ENCODE peak calls at places on chromosomes 3 and 15, in eight cellular contexts. One of them, this sample, is unnamed.

GRCh38 chr15:52427804-52428203 is 100.9 kb downstream of the MYO5A start:
- DNase-seq in sigmoid colon: no peak
- DNase-seq in stomach: no peak
- DNase-seq in body of pancreas: no peak
- DNase-seq in heart left ventricle: no peak
- DNase-seq in adrenal gland: peak; percentile 88
- DNase-seq in IMR-90: peak; percentile 86
- DNase-seq in endothelial cell of umbilical vein: no peak
- DNase-seq in this sample: no peak

GRCh38 chr15:47715856-47716445 is 1.4 kb upstream of the SEMA6D start:
- DNase-seq in sigmoid colon: no peak
- DNase-seq in IMR-90: peak; percentile 47
- DNase-seq in endothelial cell of umbilical vein: peak; percentile 89
- DNase-seq in body of pancreas: peak; percentile 37
- DNase-seq in heart left ventricle: no peak
- DNase-seq in adrenal gland: peak; percentile 16
- DNase-seq in stomach: no peak
- DNase-seq in this sample: no peak

GRCh38 chr3:116019254-116019763 is 396.0 kb downstream of the GAP43 start:
- DNase-seq in sigmoid colon: no peak
- DNase-seq in endothelial cell of umbilical vein: no peak
- DNase-seq in adrenal gland: no peak
- DNase-seq in stomach: no peak
- DNase-seq in heart left ventricle: no peak
- DNase-seq in body of pancreas: no peak
- DNase-seq in IMR-90: no peak
- DNase-seq in this sample: no peak

GRCh38 chr3:13010770-13011169 is 62.5 kb downstream of the IQSEC1 start:
- DNase-seq in IMR-90: no peak
- DNase-seq in adrenal gland: peak; percentile 10
- DNase-seq in endothelial cell of umbilical vein: no peak
- DNase-seq in stomach: no peak
- DNase-seq in body of pancreas: no peak
- DNase-seq in heart left ventricle: no peak
- DNase-seq in sigmoid colon: no peak
- DNase-seq in this sample: no peak

GRCh38 chr3:25265284-25265683 is 162.8 kb upstream of the RARB start:
- DNase-seq in sigmoid colon: no peak
- DNase-seq in endothelial cell of umbilical vein: no peak
- DNase-seq in adrenal gland: no peak
- DNase-seq in heart left ventricle: no peak
- DNase-seq in stomach: no peak
- DNase-seq in IMR-90: no peak
- DNase-seq in body of pancreas: no peak
- DNase-seq in this sample: no peak

GRCh38 chr3:192408007-192408655 is 319.2 kb downstream of the FGF12 start:
- DNase-seq in body of pancreas: no peak
- DNase-seq in adrenal gland: peak; percentile 59
- DNase-seq in heart left ventricle: peak; percentile 60
- DNase-seq in sigmoid colon: peak; percentile 64
- DNase-seq in stomach: no peak
- DNase-seq in endothelial cell of umbilical vein: peak; percentile 43
- DNase-seq in IMR-90: no peak
- DNase-seq in this sample: peak; percentile 54

GRCh38 chr3:70992131-70992530 is 591.4 kb downstream of the FOXP1 start:
- DNase-seq in stomach: no peak
- DNase-seq in sigmoid colon: no peak
- DNase-seq in heart left ventricle: no peak
- DNase-seq in body of pancreas: no peak
- DNase-seq in endothelial cell of umbilical vein: no peak
- DNase-seq in IMR-90: peak; percentile 83
- DNase-seq in adrenal gland: no peak
- DNase-seq in this sample: no peak

GRCh38 chr3:108552267-108553159 is 36.7 kb downstream of the CIP2A start:
- DNase-seq in endothelial cell of umbilical vein: peak; percentile 68
- DNase-seq in body of pancreas: no peak
- DNase-seq in adrenal gland: no peak
- DNase-seq in stomach: no peak
- DNase-seq in heart left ventricle: no peak
- DNase-seq in IMR-90: peak; percentile 56
- DNase-seq in sigmoid colon: no peak
- DNase-seq in this sample: no peak

GRCh38 chr3:12758025-12758830 is 831 bp downstream of the TMEM40 start:
- DNase-seq in endothelial cell of umbilical vein: peak; percentile 59
- DNase-seq in IMR-90: peak; percentile 67
- DNase-seq in body of pancreas: no peak
- DNase-seq in stomach: peak; percentile 29
- DNase-seq in adrenal gland: peak; percentile 57
- DNase-seq in sigmoid colon: peak; percentile 83
- DNase-seq in heart left ventricle: peak; percentile 69
- DNase-seq in this sample: no peak

GRCh38 chr3:30473374-30474051 is 132.9 kb upstream of the TGFBR2 start:
- DNase-seq in body of pancreas: no peak
- DNase-seq in IMR-90: peak; percentile 46
- DNase-seq in sigmoid colon: peak; percentile 84
- DNase-seq in heart left ventricle: no peak
- DNase-seq in adrenal gland: peak; percentile 33
- DNase-seq in endothelial cell of umbilical vein: no peak
- DNase-seq in stomach: no peak
- DNase-seq in this sample: no peak

GRCh38 chr15:30030350-30030749 is 52.4 kb upstream of the GOLGA8J start:
- DNase-seq in body of pancreas: no peak
- DNase-seq in endothelial cell of umbilical vein: no peak
- DNase-seq in IMR-90: no peak
- DNase-seq in adrenal gland: no peak
- DNase-seq in heart left ventricle: no peak
- DNase-seq in sigmoid colon: no peak
- DNase-seq in stomach: no peak
- DNase-seq in this sample: no peak

GRCh38 chr3:119219069-119219468 is 21.6 kb downstream of the B4GALT4 start:
- DNase-seq in sigmoid colon: no peak
- DNase-seq in endothelial cell of umbilical vein: no peak
- DNase-seq in adrenal gland: no peak
- DNase-seq in stomach: no peak
- DNase-seq in body of pancreas: no peak
- DNase-seq in IMR-90: no peak
- DNase-seq in heart left ventricle: no peak
- DNase-seq in this sample: no peak

GRCh38 chr15:64443747-64444621 is 16.4 kb upstream of the ZNF609 start:
- DNase-seq in heart left ventricle: no peak
- DNase-seq in stomach: no peak
- DNase-seq in IMR-90: peak; percentile 92
- DNase-seq in sigmoid colon: peak; percentile 9
- DNase-seq in adrenal gland: no peak
- DNase-seq in body of pancreas: peak; percentile 41
- DNase-seq in endothelial cell of umbilical vein: peak; percentile 93
- DNase-seq in this sample: no peak

GRCh38 chr3:126469479-126469878 is 6.2 kb downstream of the ZXDC start:
- DNase-seq in adrenal gland: peak; percentile 11
- DNase-seq in IMR-90: no peak
- DNase-seq in heart left ventricle: no peak
- DNase-seq in stomach: no peak
- DNase-seq in body of pancreas: peak; percentile 9
- DNase-seq in sigmoid colon: peak; percentile 32
- DNase-seq in endothelial cell of umbilical vein: no peak
- DNase-seq in this sample: peak; percentile 23

GRCh38 chr3:198108756-198109155 is 148.7 kb downstream of the LMLN start:
- DNase-seq in stomach: no peak
- DNase-seq in adrenal gland: no peak
- DNase-seq in body of pancreas: no peak
- DNase-seq in endothelial cell of umbilical vein: no peak
- DNase-seq in heart left ventricle: no peak
- DNase-seq in sigmoid colon: no peak
- DNase-seq in IMR-90: no peak
- DNase-seq in this sample: no peak

GRCh38 chr3:122298239-122298638 is 26.8 kb upstream of the CSTA start:
- DNase-seq in body of pancreas: no peak
- DNase-seq in adrenal gland: no peak
- DNase-seq in heart left ventricle: no peak
- DNase-seq in IMR-90: no peak
- DNase-seq in endothelial cell of umbilical vein: no peak
- DNase-seq in stomach: no peak
- DNase-seq in sigmoid colon: no peak
- DNase-seq in this sample: no peak

GRCh38 chr3:33064929-33065328 is 32.0 kb downstream of the GLB1 start:
- DNase-seq in heart left ventricle: no peak
- DNase-seq in IMR-90: no peak
- DNase-seq in endothelial cell of umbilical vein: no peak
- DNase-seq in sigmoid colon: no peak
- DNase-seq in stomach: no peak
- DNase-seq in adrenal gland: no peak
- DNase-seq in body of pancreas: no peak
- DNase-seq in this sample: no peak

GRCh38 chr3:54836876-54837275 is 91.0 kb downstream of the LRTM1 start:
- DNase-seq in stomach: no peak
- DNase-seq in IMR-90: no peak
- DNase-seq in sigmoid colon: no peak
- DNase-seq in endothelial cell of umbilical vein: no peak
- DNase-seq in body of pancreas: no peak
- DNase-seq in heart left ventricle: no peak
- DNase-seq in adrenal gland: no peak
- DNase-seq in this sample: no peak

GRCh38 chr15:85733415-85733814 is 61.3 kb downstream of the KLHL25 start:
- DNase-seq in body of pancreas: no peak
- DNase-seq in heart left ventricle: no peak
- DNase-seq in adrenal gland: no peak
- DNase-seq in IMR-90: no peak
- DNase-seq in sigmoid colon: no peak
- DNase-seq in endothelial cell of umbilical vein: no peak
- DNase-seq in stomach: no peak
- DNase-seq in this sample: no peak

GRCh38 chr15:63121382-63122001 is at the start of gene LACTB:
- DNase-seq in body of pancreas: peak; percentile 89
- DNase-seq in sigmoid colon: peak; percentile 93
- DNase-seq in endothelial cell of umbilical vein: peak; percentile 84
- DNase-seq in stomach: peak; percentile 89
- DNase-seq in adrenal gland: peak; percentile 92
- DNase-seq in IMR-90: peak; percentile 89
- DNase-seq in heart left ventricle: peak; percentile 94
- DNase-seq in this sample: peak; percentile 91
- TF ChIP-seq POLR2A in body of pancreas: peak; percentile 80
- TF ChIP-seq POLR2A in sigmoid colon: peak; percentile 36
- TF ChIP-seq POLR2A in endothelial cell of umbilical vein: peak; percentile 83
- TF ChIP-seq POLR2A in stomach: no peak
- TF ChIP-seq POLR2A in adrenal gland: peak; percentile 66
- TF ChIP-seq POLR2A in IMR-90: peak; percentile 86
- TF ChIP-seq POLR2A in heart left ventricle: no peak
- TF ChIP-seq POLR2A in this sample: peak; percentile 87

GRCh38 chr15:98855067-98855814 is 152.4 kb downstream of the PGPEP1L start:
- DNase-seq in adrenal gland: no peak
- DNase-seq in body of pancreas: no peak
- DNase-seq in heart left ventricle: no peak
- DNase-seq in IMR-90: no peak
- DNase-seq in endothelial cell of umbilical vein: no peak
- DNase-seq in stomach: no peak
- DNase-seq in sigmoid colon: no peak
- DNase-seq in this sample: no peak
- H3K4me1 ChIP-seq in adrenal gland: peaks cover 66% of the 10 kb centered on the region
- H3K4me1 ChIP-seq in body of pancreas: peaks cover 82% of the 10 kb centered on the region
- H3K4me1 ChIP-seq in heart left ventricle: peaks cover 26% of the 10 kb centered on the region
- H3K4me1 ChIP-seq in IMR-90: peaks cover 46% of the 10 kb centered on the region
- H3K4me1 ChIP-seq in endothelial cell of umbilical vein: peaks cover 29% of the 10 kb centered on the region
- H3K4me1 ChIP-seq in stomach: peaks cover 94% of the 10 kb centered on the region
- H3K4me1 ChIP-seq in sigmoid colon: peaks cover 2% of the 10 kb centered on the region
- H3K4me1 ChIP-seq in this sample: peaks cover 4% of the 10 kb centered on the region

GRCh38 chr3:7820969-7821368 is 680.7 kb upstream of the LMCD1 start:
- DNase-seq in adrenal gland: no peak
- DNase-seq in stomach: no peak
- DNase-seq in endothelial cell of umbilical vein: no peak
- DNase-seq in heart left ventricle: no peak
- DNase-seq in sigmoid colon: no peak
- DNase-seq in body of pancreas: no peak
- DNase-seq in IMR-90: no peak
- DNase-seq in this sample: no peak
- H3K9me3 ChIP-seq in adrenal gland: peaks cover 8% of the 10 kb centered on the region
- H3K9me3 ChIP-seq in stomach: no peaks in the 10 kb centered on the region
- H3K9me3 ChIP-seq in endothelial cell of umbilical vein: no peaks in the 10 kb centered on the region
- H3K9me3 ChIP-seq in heart left ventricle: peaks cover 11% of the 10 kb centered on the region
- H3K9me3 ChIP-seq in sigmoid colon: peaks cover 6% of the 10 kb centered on the region
- H3K9me3 ChIP-seq in body of pancreas: no peaks in the 10 kb centered on the region
- H3K9me3 ChIP-seq in IMR-90: peaks cover 14% of the 10 kb centered on the region
- H3K9me3 ChIP-seq in this sample: no peaks in the 10 kb centered on the region

GRCh38 chr3:38029400-38030125 is at the start of gene PLCD1:
- DNase-seq in stomach: peak; percentile 71
- DNase-seq in sigmoid colon: peak; percentile 90
- DNase-seq in body of pancreas: peak; percentile 69
- DNase-seq in adrenal gland: peak; percentile 67
- DNase-seq in endothelial cell of umbilical vein: peak; percentile 43
- DNase-seq in IMR-90: no peak
- DNase-seq in heart left ventricle: peak; percentile 91
- DNase-seq in this sample: peak; percentile 75
- TF ChIP-seq POLR2A in stomach: no peak
- TF ChIP-seq POLR2A in sigmoid colon: no peak
- TF ChIP-seq POLR2A in body of pancreas: peak; percentile 57
- TF ChIP-seq POLR2A in adrenal gland: no peak
- TF ChIP-seq POLR2A in endothelial cell of umbilical vein: peak; percentile 33
- TF ChIP-seq POLR2A in IMR-90: no peak
- TF ChIP-seq POLR2A in heart left ventricle: no peak
- TF ChIP-seq POLR2A in this sample: no peak

DNA sequence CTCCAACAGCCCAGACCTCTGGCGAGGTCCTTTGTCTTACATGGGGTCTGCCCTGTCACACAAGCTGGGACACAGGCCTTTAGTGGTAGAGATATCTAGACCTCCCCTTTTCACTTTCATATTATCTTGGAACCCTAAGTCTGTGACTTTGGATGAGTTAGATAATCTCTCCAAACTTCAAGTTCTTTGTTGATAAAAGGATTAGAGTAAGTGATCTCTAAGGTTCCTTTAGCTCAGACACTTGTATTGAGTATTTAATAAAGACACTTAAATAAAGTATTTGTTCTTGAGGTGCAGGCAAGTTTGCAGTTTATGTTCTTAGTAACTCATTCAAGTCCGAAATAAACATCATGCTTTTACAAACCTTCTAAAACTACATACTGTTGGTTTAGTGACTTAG is 459.6 kb downstream of the SHQ1 start:
- DNase-seq in stomach: no peak
- DNase-seq in endothelial cell of umbilical vein: no peak
- DNase-seq in sigmoid colon: no peak
- DNase-seq in adrenal gland: no peak
- DNase-seq in heart left ventricle: no peak
- DNase-seq in IMR-90: no peak
- DNase-seq in body of pancreas: no peak
- DNase-seq in this sample: no peak
- H3K4me1 ChIP-seq in stomach: peaks cover 78% of the 10 kb centered on the region
- H3K4me1 ChIP-seq in endothelial cell of umbilical vein: no peaks in the 10 kb centered on the region
- H3K4me1 ChIP-seq in sigmoid colon: no peaks in the 10 kb centered on the region
- H3K4me1 ChIP-seq in adrenal gland: peaks cover 6% of the 10 kb centered on the region
- H3K4me1 ChIP-seq in heart left ventricle: no peaks in the 10 kb centered on the region
- H3K4me1 ChIP-seq in IMR-90: no peaks in the 10 kb centered on the region
- H3K4me1 ChIP-seq in body of pancreas: peaks cover 18% of the 10 kb centered on the region
- H3K4me1 ChIP-seq in this sample: no peaks in the 10 kb centered on the region

GRCh38 chr3:125351814-125352456 is 23.2 kb downstream of the ZNF148 start:
- DNase-seq in body of pancreas: no peak
- DNase-seq in IMR-90: peak; percentile 71
- DNase-seq in heart left ventricle: no peak
- DNase-seq in sigmoid colon: no peak
- DNase-seq in endothelial cell of umbilical vein: peak; percentile 33
- DNase-seq in adrenal gland: no peak
- DNase-seq in stomach: no peak
- DNase-seq in this sample: no peak
- H3K9me3 ChIP-seq in body of pancreas: no peaks in the 10 kb centered on the region
- H3K9me3 ChIP-seq in IMR-90: no peaks in the 10 kb centered on the region
- H3K9me3 ChIP-seq in heart left ventricle: no peaks in the 10 kb centered on the region
- H3K9me3 ChIP-seq in sigmoid colon: no peaks in the 10 kb centered on the region
- H3K9me3 ChIP-seq in endothelial cell of umbilical vein: no peaks in the 10 kb centered on the region
- H3K9me3 ChIP-seq in adrenal gland: no peaks in the 10 kb centered on the region
- H3K9me3 ChIP-seq in stomach: no peaks in the 10 kb centered on the region
- H3K9me3 ChIP-seq in this sample: no peaks in the 10 kb centered on the region